ENCODE peak calls at places on chromosomes 2 and 18, in five cellular contexts. B is mammary epithelial cell, F is skeletal muscle cell, D is heart right ventricle, O is fibroblast of mammary gland. X is an unnamed sample.

GRCh38 chr2:109133746-109134145 is 4.7 kb downstream of the SH3RF3 start:
- DNase-seq in B (no peak), F (no peak), D (no peak), O (no peak), X (no peak)

GRCh38 chr2:160278889-160279196 is 78.8 kb upstream of the ITGB6 start:
- DNase-seq in B (no peak), F (no peak), D (peak), O (peak), X (no peak)

GRCh38 chr18:5868218-5868904 is 27.0 kb downstream of the TMEM200C start:
- DNase-seq in B (peak), F (peak), D (peak), O (peak), X (peak)

GRCh38 chr18:7177131-7177744 is 53.7 kb upstream of the LRRC30 start:
- DNase-seq in B (peak), F (peak), D (peak), O (peak), X (peak)

GRCh38 chr2:12965540-12966269 is 249.0 kb downstream of the TRIB2 start:
- DNase-seq in B (peak), F (peak), D (no peak), O (peak), X (peak)

GRCh38 chr2:11073791-11074190 is 81.5 kb upstream of the SLC66A3 start:
- DNase-seq in B (no peak), F (no peak), D (no peak), O (peak), X (no peak)

GRCh38 chr18:46067431-46068007 is 4.5 kb downstream of the PSTPIP2 start:
- DNase-seq in B (no peak), F (no peak), D (no peak), O (peak), X (no peak)

GRCh38 chr2:58899692-58900091 is 658.6 kb upstream of the FANCL start:
- DNase-seq in B (no peak), F (no peak), D (no peak), O (peak), X (no peak)

GRCh38 chr18:42442661-42443060 is 487.6 kb downstream of the PIK3C3 start:
- DNase-seq in B (no peak), F (no peak), D (no peak), O (peak), X (no peak)

GRCh38 chr2:102018823-102019445 is 27.2 kb downstream of the IL1R2 start:
- DNase-seq in B (no peak), F (peak), D (no peak), O (peak), X (no peak)

GRCh38 chr2:24984912-24985311 is 13.2 kb upstream of the DNAJC27 start:
- DNase-seq in B (no peak), F (no peak), D (peak), O (peak), X (peak)

GRCh38 chr2:157984866-157985265 is 108.7 kb upstream of the ACVR1 start:
- DNase-seq in B (no peak), F (no peak), D (no peak), O (no peak), X (no peak)

GRCh38 chr18:79518683-79519128 is 123.0 kb downstream of the NFATC1 start:
- DNase-seq in B (no peak), F (no peak), D (no peak), O (no peak), X (no peak)

GRCh38 chr18:57869228-57869627 is 66.1 kb upstream of the ATP8B1 start:
- DNase-seq in B (no peak), F (no peak), D (no peak), O (no peak), X (no peak)

GRCh38 chr2:2244508-2244907 is 86.6 kb downstream of the MYT1L start:
- DNase-seq in B (no peak), F (no peak), D (no peak), O (no peak), X (peak)

GRCh38 chr18:7558769-7559168 is 8.3 kb upstream of the PTPRM start:
- DNase-seq in B (no peak), F (no peak), D (no peak), O (no peak), X (no peak)

GRCh38 chr2:149989447-149990063 is 402.0 kb upstream of the MMADHC start:
- DNase-seq in B (peak), F (no peak), D (no peak), O (peak), X (no peak)

GRCh38 chr2:163198972-163199371 is 360.4 kb upstream of the KCNH7 start:
- DNase-seq in B (no peak), F (no peak), D (no peak), O (no peak), X (no peak)

GRCh38 chr2:86107031-86107430 is 996 bp downstream of the PTCD3 start:
- DNase-seq in B (peak), F (no peak), D (no peak), O (peak), X (no peak)

GRCh38 chr2:172095905-172096660 is 6.6 kb downstream of the DLX2 start:
- DNase-seq in B (no peak), F (no peak), D (no peak), O (no peak), X (no peak)

GRCh38 chr2:33477473-33478468 is 1.3 kb downstream of the RASGRP3 start:
- DNase-seq in B (no peak), F (no peak), D (peak), O (no peak), X (no peak)

GRCh38 chr18:46407471-46408166 is 249.4 kb downstream of the LOXHD1 start:
- DNase-seq in B (peak), F (no peak), D (peak), O (peak), X (no peak)

GRCh38 chr2:229818230-229818629 is 103.6 kb downstream of the TRIP12 start:
- DNase-seq in B (peak), F (no peak), D (no peak), O (no peak), X (no peak)

GRCh38 chr2:232776435-232776834 is at the start of gene KCNJ13:
- DNase-seq in B (no peak), F (no peak), D (no peak), O (no peak), X (no peak)

GRCh38 chr18:37665346-37665745 is 99.7 kb upstream of the CELF4 start:
- DNase-seq in B (no peak), F (no peak), D (no peak), O (no peak), X (no peak)

GRCh38 chr2:222318026-222318711 is 19.4 kb upstream of the PAX3 start:
- DNase-seq in B (peak), F (peak), D (peak), O (peak), X (peak)

GRCh38 chr2:119491776-119492525 is 32.3 kb downstream of the SCTR start:
- DNase-seq in B (peak), F (peak), D (no peak), O (peak), X (no peak)

GRCh38 chr2:200796561-200796960 is 15.1 kb upstream of the BZW1 start:
- DNase-seq in B (no peak), F (no peak), D (no peak), O (no peak), X (no peak)

GRCh38 chr2:42725657-42726056 is 38.3 kb downstream of the OXER1 start:
- DNase-seq in B (no peak), F (no peak), D (no peak), O (no peak), X (no peak)

GRCh38 chr2:218016810-218017209 is 14.0 kb upstream of the TNS1 start:
- DNase-seq in B (no peak), F (no peak), D (no peak), O (no peak), X (no peak)

GRCh38 chr18:28801876-28802275 is 624.9 kb upstream of the CDH2 start:
- DNase-seq in B (no peak), F (no peak), D (no peak), O (no peak), X (no peak)

GRCh38 chr2:56185101-56185581 is 1.4 kb downstream of the CCDC85A start:
- DNase-seq in B (peak), F (no peak), D (peak), O (no peak), X (no peak)

GRCh38 chr18:80252136-80252535 is 4.8 kb upstream of the PARD6G start:
- DNase-seq in B (peak), F (peak), D (no peak), O (peak), X (no peak)

GRCh38 chr2:15170068-15170775 is 390.9 kb downstream of the NBAS start:
- DNase-seq in B (no peak), F (peak), D (no peak), O (no peak), X (peak)

GRCh38 chr2:15166878-15167277 is 394.3 kb downstream of the NBAS start:
- DNase-seq in B (no peak), F (no peak), D (no peak), O (no peak), X (no peak)

GRCh38 chr2:15172825-15173224 is 388.3 kb downstream of the NBAS start:
- DNase-seq in B (no peak), F (no peak), D (no peak), O (no peak), X (no peak)

GRCh38 chr2:15168116-15168515 is 393.0 kb downstream of the NBAS start:
- DNase-seq in B (no peak), F (no peak), D (no peak), O (no peak), X (no peak)

DNA sequence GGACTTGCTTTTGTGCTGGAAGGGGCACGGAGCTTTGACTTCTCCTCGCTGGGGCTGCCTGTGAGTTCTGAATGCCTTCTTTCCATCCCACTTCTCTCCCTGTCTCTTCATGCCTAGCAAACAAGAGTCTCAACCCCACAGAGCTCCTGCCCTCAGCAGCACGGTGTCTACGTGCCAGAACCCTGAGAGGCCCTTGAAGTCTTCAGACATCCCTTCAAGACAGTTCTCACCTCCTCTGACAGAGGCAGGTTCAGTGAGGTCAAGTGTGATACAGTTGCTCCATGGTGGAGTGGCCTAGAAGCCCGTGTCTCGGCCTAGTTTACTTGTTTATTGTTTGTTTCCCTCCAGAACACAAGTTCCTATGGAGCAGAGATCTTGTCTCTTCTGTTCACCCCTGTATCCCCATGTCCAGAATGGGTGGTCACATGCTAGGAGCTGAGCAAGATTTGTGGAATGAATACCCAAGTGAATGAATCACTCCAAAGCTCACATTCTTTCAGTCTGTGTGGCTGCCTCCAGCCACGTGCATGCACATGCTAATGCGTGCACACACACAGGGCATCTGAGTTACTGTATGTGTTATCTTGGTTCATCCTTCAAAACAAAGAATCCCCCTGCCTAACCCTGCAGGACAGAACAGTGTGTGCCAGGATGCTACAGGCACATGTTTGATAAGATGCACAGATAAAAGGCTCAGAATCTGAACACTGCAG is 391.7 kb downstream of the NBAS start:
- DNase-seq in B (peak), F (peak), D (no peak), O (peak), X (peak)
- H3K4me3 ChIP-seq in B (no peak), F (peak), D (no peak), O (no peak), X (no peak)

GRCh38 chr18:26976206-26976605 is 110.7 kb upstream of the AQP4 start:
- DNase-seq in B (no peak), F (no peak), D (no peak), O (no peak), X (peak)

GRCh38 chr18:26977791-26978190 is 112.3 kb upstream of the AQP4 start:
- DNase-seq in B (no peak), F (no peak), D (no peak), O (no peak), X (no peak)

GRCh38 chr18:26981373-26982082 is 116.0 kb upstream of the AQP4 start:
- DNase-seq in B (peak), F (no peak), D (no peak), O (no peak), X (peak)

GRCh38 chr18:26978812-26979341 is 113.4 kb upstream of the AQP4 start:
- DNase-seq in B (no peak), F (no peak), D (no peak), O (no peak), X (no peak)
- H3K4me3 ChIP-seq in B (no peak), F (no peak), D (no peak), O (no peak), X (no peak)

DNA sequence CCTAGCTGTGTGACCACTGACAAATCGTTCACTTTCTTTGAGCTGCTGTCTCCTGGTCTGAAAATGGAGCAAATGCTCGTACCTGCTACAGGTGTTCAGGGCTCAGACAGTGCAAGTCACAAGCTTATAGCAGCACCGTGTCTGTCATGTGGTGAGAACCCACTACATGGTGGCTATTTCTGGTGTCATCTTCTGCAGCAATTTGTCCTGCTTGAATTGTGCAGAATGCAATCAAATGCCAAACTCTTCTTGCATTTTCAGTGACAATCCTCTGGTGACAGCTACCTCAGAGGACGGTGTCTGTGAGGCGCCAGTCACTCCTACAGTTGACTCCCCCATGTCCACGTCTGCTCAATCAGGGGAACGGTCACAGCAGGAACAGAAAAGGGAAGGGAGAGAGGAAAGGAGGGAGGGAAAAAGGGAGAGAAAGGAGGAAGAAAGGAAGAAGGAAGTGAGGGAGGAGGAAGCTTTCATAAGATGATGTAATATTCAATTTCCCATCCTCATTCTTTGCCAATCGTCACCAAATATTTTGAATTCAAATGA is 122.2 kb downstream of the BCL2 start:
- DNase-seq in B (no peak), F (no peak), D (no peak), O (no peak), X (no peak)
- H3K4me3 ChIP-seq in B (no peak), F (no peak), D (no peak), O (no peak), X (no peak)

DNA sequence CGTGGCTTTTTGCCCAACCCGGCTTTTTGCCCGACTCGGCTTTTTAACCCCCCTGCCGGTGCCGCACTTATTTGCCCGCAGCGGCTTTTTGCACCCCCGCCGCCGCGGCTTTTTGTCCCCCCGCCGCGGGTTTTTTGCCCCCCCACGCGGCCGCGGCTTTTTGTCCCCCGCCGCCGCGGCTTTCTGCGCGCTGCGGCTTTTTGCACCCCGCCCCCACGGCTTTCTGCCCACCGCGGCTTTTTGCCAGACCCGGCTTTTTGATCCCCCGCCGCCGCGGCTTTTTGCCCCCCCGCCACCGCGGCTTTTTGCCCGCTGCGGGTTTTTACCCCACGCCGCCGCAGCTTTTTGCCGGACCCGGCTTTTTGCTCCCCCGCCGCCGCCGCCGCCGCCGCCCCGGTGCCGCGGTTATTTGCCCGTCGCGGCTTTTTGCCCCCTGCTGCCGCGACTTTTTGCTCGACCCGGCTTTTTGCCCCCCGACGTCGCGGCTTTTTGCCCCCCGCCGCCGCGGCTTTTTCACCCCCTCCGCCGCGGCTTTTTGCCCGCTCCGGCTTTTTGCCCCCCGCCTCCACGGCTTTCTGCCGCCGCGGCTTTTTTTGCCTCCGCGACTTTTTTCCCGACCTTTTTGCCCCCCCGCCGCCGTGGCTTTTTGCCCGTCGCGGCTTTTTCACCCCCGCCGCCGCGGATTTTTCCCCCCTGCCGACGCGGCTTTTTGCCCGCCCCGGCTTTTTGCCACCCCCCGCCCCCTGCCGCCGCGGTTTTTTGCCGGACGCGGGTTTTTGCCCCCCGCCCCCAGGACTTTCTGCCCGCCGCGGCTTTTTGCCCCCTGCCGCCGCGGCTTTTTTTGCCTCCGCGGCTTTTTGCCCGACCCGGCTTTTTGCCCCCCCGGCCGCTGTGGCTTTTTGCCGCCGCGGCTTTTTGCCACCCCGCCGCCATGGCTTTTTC is 2786.5 kb downstream of the RPIA start:
- DNase-seq in B (no peak), F (no peak), D (peak), O (no peak), X (peak)
- H3K4me3 ChIP-seq in B (peak), F (peak), D (peak), O (peak), X (peak)

DNA sequence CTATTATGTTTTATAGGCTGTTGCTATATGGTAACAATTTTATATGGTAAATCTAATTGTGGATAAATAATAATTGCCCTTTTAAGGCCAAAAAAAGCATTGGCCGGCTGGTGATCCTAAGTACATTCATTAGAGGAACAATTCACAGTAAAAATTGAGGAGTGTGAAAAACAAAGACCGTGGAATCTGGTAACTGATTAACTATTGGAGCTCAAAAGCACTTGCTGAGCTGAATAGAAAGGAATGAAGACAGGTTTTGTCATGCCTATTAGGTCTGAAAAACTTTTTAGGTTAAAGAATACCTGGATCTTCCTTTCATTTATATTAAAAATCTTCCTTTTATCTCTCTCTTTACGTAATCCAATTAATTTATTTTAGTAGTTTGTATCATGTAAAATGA is 18.5 kb upstream of the RBBP8 start:
- DNase-seq in B (peak), F (no peak), D (no peak), O (no peak), X (no peak)
- H3K4me3 ChIP-seq in B (peak), F (no peak), D (no peak), O (no peak), X (no peak)

GRCh38 chr18:26479065-26479685 is 69.2 kb downstream of the KCTD1 start:
- DNase-seq in B (no peak), F (no peak), D (no peak), O (no peak), X (no peak)
- H3K4me3 ChIP-seq in B (no peak), F (no peak), D (no peak), O (no peak), X (no peak)

X was measured in BE2C.